ENCODE peak calls at places on chromosomes 7 and 10, in eight cellular contexts. X is GM23338, M is HCT116, E is Panc1, W is left ventricle myocardium inferior, K is lung, A is psoas muscle, D is suprapubic skin. L is an unnamed sample. For H3K36me3, the result is how much of the 10 kb centered on the place peaks cover.

GRCh38 chr10:87657370-87657769 is 2.3 kb upstream of the PAPSS2 start:
- DNase-seq in X (no peak), M (no peak), E (no peak), W (no peak), K (no peak), A (no peak), D (no peak), L (no peak)

GRCh38 chr10:78335691-78336401 is 302.2 kb downstream of the RPS24 start:
- DNase-seq in X (no peak), M (no peak), E (peak), W (peak), K (no peak), A (peak), D (no peak), L (peak)

GRCh38 chr10:95290801-95291633 is at the start of gene PDLIM1:
- DNase-seq in X (peak), M (no peak), E (no peak), W (peak), K (peak), A (peak), D (peak), L (no peak)

GRCh38 chr10:122271076-122271475 is at the start of gene BTBD16:
- DNase-seq in X (no peak), M (no peak), E (no peak), W (no peak), K (no peak), A (no peak), D (peak), L (no peak)

GRCh38 chr10:42574336-42574735 is 64.0 kb downstream of the ZNF33B start:
- DNase-seq in X (no peak), M (no peak), E (no peak), W (no peak), K (no peak), A (no peak), D (no peak), L (no peak)

GRCh38 chr10:1467450-1467849 is 269.9 kb downstream of the ADARB2 start:
- DNase-seq in X (no peak), M (no peak), E (no peak), W (no peak), K (no peak), A (no peak), D (no peak), L (no peak)

GRCh38 chr10:63260860-63261251 is 127.7 kb downstream of the NRBF2 start:
- DNase-seq in X (no peak), M (no peak), E (no peak), W (no peak), K (no peak), A (no peak), D (no peak), L (no peak)

GRCh38 chr10:22570234-22570633 is 144.1 kb downstream of the PIP4K2A start:
- DNase-seq in X (no peak), M (no peak), E (no peak), W (no peak), K (no peak), A (no peak), D (no peak), L (no peak)

GRCh38 chr10:75208177-75208576 is 2.4 kb upstream of the VDAC2 start:
- DNase-seq in X (no peak), M (no peak), E (no peak), W (no peak), K (no peak), A (no peak), D (peak), L (no peak)

GRCh38 chr7:92244803-92245486 is 769 bp downstream of the KRIT1 start:
- DNase-seq in X (no peak), M (no peak), E (no peak), W (no peak), K (no peak), A (no peak), D (no peak), L (no peak)

GRCh38 chr7:104541897-104542296 is 213.5 kb downstream of the LHFPL3 start:
- DNase-seq in X (no peak), M (no peak), E (no peak), W (no peak), K (no peak), A (no peak), D (no peak), L (no peak)

GRCh38 chr7:50564630-50565558 is at the start of gene DDC:
- DNase-seq in X (no peak), M (no peak), E (no peak), W (no peak), K (no peak), A (no peak), D (no peak), L (peak)

GRCh38 chr7:55065511-55066229 is 46.9 kb downstream of the EGFR start:
- DNase-seq in X (peak), M (peak), E (peak), W (no peak), K (no peak), A (no peak), D (no peak), L (no peak)

GRCh38 chr10:48555310-48556042 is 49.4 kb downstream of the ARHGAP22 start:
- DNase-seq in X (no peak), M (no peak), E (no peak), W (no peak), K (no peak), A (no peak), D (no peak), L (no peak)

GRCh38 chr10:43123361-43124093 is 14.7 kb upstream of the CSGALNACT2 start:
- DNase-seq in X (no peak), M (no peak), E (no peak), W (no peak), K (no peak), A (peak), D (peak), L (no peak)

GRCh38 chr10:102117391-102118159 is 2.6 kb downstream of the LDB1 start:
- DNase-seq in X (peak), M (no peak), E (no peak), W (peak), K (peak), A (peak), D (peak), L (no peak)

GRCh38 chr7:40859965-40860543 is 725.2 kb downstream of the SUGCT start:
- DNase-seq in X (no peak), M (no peak), E (no peak), W (no peak), K (no peak), A (no peak), D (no peak), L (no peak)

GRCh38 chr7:22861576-22861975 is 38.9 kb upstream of the TOMM7 start:
- DNase-seq in X (no peak), M (no peak), E (no peak), W (no peak), K (no peak), A (no peak), D (no peak), L (no peak)

GRCh38 chr7:124031919-124032318 is 948 bp downstream of the TMEM229A start:
- DNase-seq in X (no peak), M (no peak), E (no peak), W (no peak), K (no peak), A (no peak), D (no peak), L (no peak)

GRCh38 chr7:94394058-94394398 is 667 bp upstream of the COL1A2 start:
- DNase-seq in X (no peak), M (no peak), E (no peak), W (peak), K (no peak), A (peak), D (no peak), L (no peak)

GRCh38 chr7:99455874-99456273 is 10.1 kb downstream of the ATP5MF start:
- DNase-seq in X (no peak), M (no peak), E (no peak), W (no peak), K (no peak), A (no peak), D (no peak), L (no peak)

GRCh38 chr10:93235686-93236085 is 162.0 kb downstream of the CYP26A1 start:
- DNase-seq in X (no peak), M (no peak), E (no peak), W (no peak), K (no peak), A (no peak), D (no peak), L (no peak)

GRCh38 chr10:91908358-91909177 is 718 bp downstream of the FGFBP3 start:
- DNase-seq in X (peak), M (peak), E (peak), W (peak), K (peak), A (peak), D (peak), L (no peak)

GRCh38 chr7:29614229-29614628 is 50.6 kb downstream of the PRR15 start:
- DNase-seq in X (no peak), M (no peak), E (no peak), W (no peak), K (no peak), A (no peak), D (no peak), L (no peak)

GRCh38 chr7:29610031-29610490 is 46.4 kb downstream of the PRR15 start:
- DNase-seq in X (no peak), M (no peak), E (no peak), W (no peak), K (no peak), A (no peak), D (no peak), L (no peak)

GRCh38 chr7:29612596-29612995 is 49.0 kb downstream of the PRR15 start:
- DNase-seq in X (no peak), M (no peak), E (no peak), W (no peak), K (no peak), A (no peak), D (no peak), L (no peak)

GRCh38 chr7:29613100-29613499 is 49.5 kb downstream of the PRR15 start:
- DNase-seq in X (peak), M (no peak), E (no peak), W (no peak), K (no peak), A (no peak), D (no peak), L (no peak)

DNA sequence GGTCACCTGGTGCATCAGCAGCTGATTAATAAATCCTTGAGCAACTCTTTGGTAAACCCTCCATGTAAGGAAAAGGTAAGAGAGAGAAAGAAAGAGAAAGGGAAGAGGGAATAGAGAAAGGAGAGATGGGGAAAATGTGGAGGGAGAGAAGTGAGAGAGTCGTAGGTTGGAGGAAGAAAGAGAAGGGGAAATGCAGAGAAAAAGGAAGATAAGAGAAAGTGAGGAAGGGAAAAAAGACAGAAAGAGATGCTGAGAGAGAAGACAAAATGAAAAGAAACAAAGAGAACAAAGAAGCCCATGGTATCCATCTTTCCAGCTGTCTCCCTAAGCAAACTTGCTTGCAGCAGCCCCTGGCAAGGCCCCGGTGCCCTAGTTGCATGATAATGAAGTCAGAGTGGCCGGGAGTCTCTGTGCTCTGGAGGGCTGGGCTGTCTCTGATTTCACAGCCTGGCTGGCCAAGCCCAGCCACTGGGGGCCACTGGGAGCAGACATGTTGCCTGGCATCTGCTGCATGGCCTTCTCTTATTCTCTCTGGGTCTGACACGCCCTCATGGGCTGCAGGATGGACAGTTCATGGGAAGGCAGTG is 48.4 kb downstream of the PRR15 start:
- DNase-seq in X (peak), M (no peak), E (no peak), W (no peak), K (no peak), A (no peak), D (no peak), L (no peak)
- H3K4me3 ChIP-seq in X (no peak), M (no peak), E (no peak), W (no peak), K (no peak), A (no peak), D (no peak), L (no peak)

GRCh38 chr10:44689368-44689767 is 221.8 kb upstream of the TMEM72 start:
- DNase-seq in X (peak), M (no peak), E (no peak), W (no peak), K (no peak), A (no peak), D (no peak), L (no peak)
- TF ChIP-seq CTCF in X (peak), M (no peak), E (peak), W (no peak), K (no peak), A (no peak), D (no peak), L (peak)

GRCh38 chr10:114431414-114431767 is 27.1 kb upstream of the AFAP1L2 start:
- DNase-seq in X (no peak), M (no peak), E (no peak), W (no peak), K (no peak), A (no peak), D (no peak), L (no peak)
- H3K36me3 ChIP-seq in X (under half), M (under half), E (under half), W (under half), K (under half), A (under half), D (under half), L (under half)

GRCh38 chr10:7647062-7647664 is 19.6 kb downstream of the ITIH5 start:
- DNase-seq in X (no peak), M (no peak), E (no peak), W (no peak), K (no peak), A (no peak), D (no peak), L (no peak)

DNA sequence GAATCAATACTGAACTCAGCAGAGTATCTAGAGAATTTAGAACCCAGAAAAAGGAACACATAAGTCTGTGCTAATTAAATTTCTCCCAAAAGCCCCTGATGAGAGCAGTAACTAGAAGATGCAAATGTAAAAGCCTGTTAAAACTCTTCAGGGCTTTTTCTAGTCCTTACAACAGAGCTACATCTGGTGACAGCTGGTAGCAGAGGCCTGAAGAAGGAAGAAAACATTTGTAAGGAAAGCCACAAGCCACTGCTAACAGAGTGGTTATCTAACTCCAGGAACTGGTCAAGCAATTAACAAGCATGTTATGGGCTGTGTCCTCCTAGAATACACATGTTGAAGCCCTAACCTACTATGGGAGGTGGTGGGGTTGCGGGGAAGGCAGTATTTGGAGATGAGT is 24.2 kb downstream of the ITIH5 start:
- DNase-seq in X (no peak), M (no peak), E (no peak), W (no peak), K (no peak), A (no peak), D (no peak), L (no peak)
- H3K4me3 ChIP-seq in X (no peak), M (no peak), E (no peak), W (no peak), K (no peak), A (no peak), D (no peak), L (no peak)